ENCODE peak calls at places on chromosomes 6 and 20, in six cellular contexts. V is IMR-90, O is esophagus muscularis mucosa, P is mammary epithelial cell, E is fibroblast of lung, Y is AG09309. Q is an unnamed sample.

GRCh38 chr20:25865715-25866656 is 169.3 kb upstream of the ZNF337 start:
- DNase-seq in V (peak), O (no peak), P (peak), E (peak), Y (no peak), Q (peak)

GRCh38 chr20:51480507-51481270 is 61.8 kb downstream of the NFATC2 start:
- DNase-seq in V (no peak), O (no peak), P (no peak), E (no peak), Y (no peak), Q (no peak)

GRCh38 chr6:54335871-54336270 is 27.6 kb downstream of the TINAG start:
- DNase-seq in V (peak), O (no peak), P (peak), E (peak), Y (peak), Q (peak)

GRCh38 chr20:58669287-58670006 is 18.4 kb downstream of the STX16 start:
- DNase-seq in V (no peak), O (peak), P (no peak), E (no peak), Y (no peak), Q (no peak)

GRCh38 chr6:164322533-164322932 is 908.0 kb downstream of the QKI start:
- DNase-seq in V (no peak), O (no peak), P (peak), E (peak), Y (peak), Q (peak)

GRCh38 chr20:62028384-62028783 is 37.3 kb downstream of the TAF4 start:
- DNase-seq in V (no peak), O (no peak), P (no peak), E (no peak), Y (no peak), Q (no peak)

GRCh38 chr6:122315842-122316241 is 83.6 kb upstream of the HSF2 start:
- DNase-seq in V (no peak), O (no peak), P (no peak), E (no peak), Y (no peak), Q (no peak)

GRCh38 chr20:42260216-42260615 is 642.0 kb upstream of the CHD6 start:
- DNase-seq in V (no peak), O (no peak), P (no peak), E (no peak), Y (no peak), Q (no peak)

GRCh38 chr6:147194652-147195403 is 9.4 kb upstream of the STXBP5 start:
- DNase-seq in V (peak), O (no peak), P (peak), E (peak), Y (no peak), Q (no peak)

GRCh38 chr6:133277895-133278545 is 36.9 kb downstream of the EYA4 start:
- DNase-seq in V (no peak), O (no peak), P (no peak), E (no peak), Y (no peak), Q (no peak)

GRCh38 chr6:168098431-168098861 is 19.4 kb upstream of the FRMD1 start:
- DNase-seq in V (no peak), O (no peak), P (no peak), E (no peak), Y (no peak), Q (no peak)

GRCh38 chr6:131976545-131977061 is 25.4 kb upstream of the CCN2 start:
- DNase-seq in V (peak), O (no peak), P (no peak), E (peak), Y (no peak), Q (peak)

GRCh38 chr6:109055771-109056235 is 38.8 kb downstream of the SESN1 start:
- DNase-seq in V (peak), O (no peak), P (peak), E (peak), Y (peak), Q (no peak)

GRCh38 chr6:77368660-77369313 is 94.5 kb downstream of the HTR1B start:
- DNase-seq in V (peak), O (no peak), P (no peak), E (no peak), Y (no peak), Q (no peak)

GRCh38 chr6:85944736-85945135 is 302.1 kb upstream of the SYNCRIP start:
- DNase-seq in V (no peak), O (no peak), P (no peak), E (no peak), Y (no peak), Q (no peak)

GRCh38 chr20:48294942-48295341 is 509.7 kb upstream of the SULF2 start:
- DNase-seq in V (no peak), O (no peak), P (no peak), E (peak), Y (no peak), Q (no peak)

GRCh38 chr6:5665173-5665572 is 341.6 kb downstream of the NRN1 start:
- DNase-seq in V (no peak), O (no peak), P (no peak), E (no peak), Y (no peak), Q (no peak)

GRCh38 chr6:74607468-74607867 is 598.4 kb downstream of the COL12A1 start:
- DNase-seq in V (no peak), O (no peak), P (no peak), E (no peak), Y (no peak), Q (no peak)

GRCh38 chr6:3798211-3798909 is 46.8 kb upstream of the PXDC1 start:
- DNase-seq in V (no peak), O (no peak), P (no peak), E (peak), Y (no peak), Q (no peak)

GRCh38 chr6:116535109-116535508 is 10.4 kb downstream of the TRAPPC3L start:
- DNase-seq in V (peak), O (no peak), P (peak), E (no peak), Y (no peak), Q (no peak)

GRCh38 chr6:3202999-3203696 is 24.3 kb downstream of the TUBB2B start:
- DNase-seq in V (peak), O (no peak), P (peak), E (peak), Y (peak), Q (no peak)

GRCh38 chr6:30691208-30691872 is 556 bp upstream of the NRM start:
- DNase-seq in V (no peak), O (no peak), P (no peak), E (no peak), Y (no peak), Q (no peak)

GRCh38 chr6:158518196-158519127 is 41.4 kb upstream of the TMEM181 start:
- DNase-seq in V (peak), O (no peak), P (peak), E (peak), Y (peak), Q (peak)

GRCh38 chr6:32882879-32883250 is 28.9 kb downstream of the PSMB9 start:
- DNase-seq in V (peak), O (no peak), P (peak), E (peak), Y (no peak), Q (no peak)

GRCh38 chr20:14956026-14956425 is 618.6 kb upstream of the FLRT3 start:
- DNase-seq in V (no peak), O (no peak), P (no peak), E (no peak), Y (no peak), Q (no peak)

GRCh38 chr20:12434672-12435071 is 517.0 kb downstream of the BTBD3 start:
- DNase-seq in V (no peak), O (no peak), P (no peak), E (no peak), Y (no peak), Q (no peak)

GRCh38 chr6:168208854-168209253 is 110.7 kb downstream of the DACT2 start:
- DNase-seq in V (no peak), O (no peak), P (no peak), E (no peak), Y (no peak), Q (no peak)

GRCh38 chr6:151690303-151690702 is 117.2 kb upstream of the ESR1 start:
- DNase-seq in V (no peak), O (no peak), P (no peak), E (no peak), Y (no peak), Q (no peak)

GRCh38 chr6:18656506-18656905 is 269.4 kb downstream of the RNF144B start:
- DNase-seq in V (no peak), O (no peak), P (no peak), E (no peak), Y (no peak), Q (no peak)

GRCh38 chr6:164045082-164045481 is 630.6 kb downstream of the QKI start:
- DNase-seq in V (no peak), O (no peak), P (no peak), E (no peak), Y (no peak), Q (no peak)

GRCh38 chr6:43669050-43669921 is 18.3 kb downstream of the MRPS18A start:
- DNase-seq in V (peak), O (no peak), P (peak), E (peak), Y (no peak), Q (no peak)
- H3K4me3 ChIP-seq in V (no peak), O (no peak), P (no peak), E (no peak), Y (no peak), Q (no peak)

DNA sequence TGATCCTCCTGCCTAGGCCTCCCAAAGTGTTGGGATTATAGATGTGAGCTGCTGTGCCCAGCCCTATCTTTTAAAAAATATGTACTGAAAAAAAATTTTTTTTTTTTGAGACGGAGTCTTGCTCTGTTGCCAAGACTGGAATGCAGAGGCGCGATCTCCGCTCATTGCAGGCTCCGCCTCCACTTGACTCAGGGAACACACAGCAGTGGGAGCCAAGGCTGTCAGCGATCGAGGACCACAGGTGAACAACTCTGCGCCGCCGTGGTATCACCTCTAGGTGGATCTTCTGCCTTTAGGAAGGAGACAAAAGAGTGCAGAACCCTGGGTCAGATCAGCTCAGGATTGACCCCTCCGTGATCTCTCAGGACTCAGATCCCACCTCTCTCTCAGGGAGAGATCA is 13.7 kb downstream of the RAET1E start:
- DNase-seq in V (peak), O (no peak), P (no peak), E (peak), Y (no peak), Q (no peak)
- TF ChIP-seq CTCF in V (no peak), O (no peak), P (peak), E (no peak), Y (no peak), Q (no peak)

DNA sequence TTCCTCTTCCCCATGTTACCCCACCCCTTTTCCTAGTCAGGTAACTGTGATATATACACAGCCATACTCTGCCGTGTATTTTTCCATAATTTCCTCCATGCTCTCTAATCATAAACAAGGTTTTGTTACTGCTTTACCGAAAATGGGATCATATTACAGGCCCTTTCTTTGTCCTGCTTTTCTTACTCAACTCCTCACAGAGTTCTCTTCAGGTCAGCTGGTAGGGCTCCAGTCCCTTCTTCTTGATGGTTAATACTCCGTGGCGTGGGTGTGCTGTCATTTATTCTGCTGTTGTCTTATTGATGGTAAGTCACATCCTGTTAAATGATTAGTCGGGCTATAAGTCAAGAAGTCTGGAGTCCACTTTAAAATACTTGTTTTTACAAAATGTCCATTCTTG is 24.9 kb upstream of the PI16 start:
- DNase-seq in V (peak), O (no peak), P (peak), E (peak), Y (no peak), Q (peak)
- H3K4me3 ChIP-seq in V (no peak), O (no peak), P (no peak), E (no peak), Y (no peak), Q (no peak)

GRCh38 chr6:94636780-94637385 is 940.5 kb upstream of the MANEA start:
- DNase-seq in V (peak), O (no peak), P (peak), E (peak), Y (no peak), Q (peak)
- TF ChIP-seq CTCF in V (no peak), O (no peak), P (peak), E (no peak), Y (no peak), Q (peak)

GRCh38 chr6:8655670-8656454 is 220.5 kb upstream of the SLC35B3 start:
- DNase-seq in V (no peak), O (no peak), P (no peak), E (no peak), Y (no peak), Q (no peak)

GRCh38 chr6:8657522-8657921 is 222.2 kb upstream of the SLC35B3 start:
- DNase-seq in V (no peak), O (no peak), P (no peak), E (no peak), Y (no peak), Q (no peak)

GRCh38 chr6:8652710-8653109 is 217.4 kb upstream of the SLC35B3 start:
- DNase-seq in V (no peak), O (no peak), P (no peak), E (no peak), Y (no peak), Q (no peak)

DNA sequence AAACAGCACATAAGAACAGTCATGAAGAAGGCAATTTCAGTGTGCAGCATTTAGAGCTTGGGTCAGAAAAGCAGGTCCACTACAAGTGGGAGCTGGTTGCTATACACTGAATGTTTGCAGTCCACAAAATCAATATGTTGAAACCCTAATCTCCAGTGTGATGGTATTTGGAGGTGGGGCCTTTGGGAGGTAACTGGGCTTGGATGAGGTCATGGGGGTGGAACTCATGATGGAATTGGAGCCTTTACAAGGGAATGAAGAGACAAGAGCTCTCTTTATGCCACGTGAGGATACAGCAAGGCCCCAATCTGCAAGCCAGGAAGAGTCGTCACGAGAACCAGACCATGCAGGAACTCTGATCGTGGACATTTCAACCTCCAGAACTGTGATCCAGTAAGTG is 216.7 kb upstream of the SLC35B3 start:
- DNase-seq in V (no peak), O (no peak), P (no peak), E (no peak), Y (no peak), Q (no peak)
- H3K4me3 ChIP-seq in V (no peak), O (no peak), P (no peak), E (no peak), Y (no peak), Q (no peak)

GRCh38 chr6:110878751-110879539 is 4.4 kb downstream of the AMD1 start:
- DNase-seq in V (peak), O (no peak), P (no peak), E (no peak), Y (no peak), Q (no peak)
- TF ChIP-seq CTCF in V (peak), O (peak), P (no peak), E (peak), Y (peak), Q (peak)

DNA sequence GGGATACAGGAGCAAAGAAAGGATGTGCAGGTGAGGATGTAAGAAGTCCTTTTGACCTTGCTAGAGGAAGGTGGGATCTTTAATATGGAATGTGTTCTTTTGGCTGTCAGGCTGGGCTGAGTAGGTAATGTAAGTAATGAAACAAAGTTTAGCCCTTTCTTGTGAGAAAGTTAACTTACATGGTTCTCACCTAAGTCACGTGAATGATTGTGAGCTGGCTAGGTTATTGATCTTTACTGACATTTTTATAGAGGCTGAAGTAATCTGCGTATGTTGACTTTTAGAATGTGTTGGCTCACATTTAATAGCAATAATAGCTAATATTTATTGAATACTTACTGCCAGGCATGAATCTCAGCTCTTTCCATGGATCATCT is 2.6 kb downstream of the TOP1 start:
- DNase-seq in V (no peak), O (no peak), P (no peak), E (no peak), Y (no peak), Q (no peak)
- H3K4me3 ChIP-seq in V (peak), O (peak), P (peak), E (peak), Y (no peak), Q (peak)